ENCODE peak calls at places on chromosomes 7 and 10, in six cellular contexts. Y is brain microvascular endothelial cell, I is BE2C, C is HFF-Myc, J is cardiac fibroblast, H is mesenchymal stem cell. V is an unnamed sample.

GRCh38 chr10:123761666-123762230 is 95.6 kb downstream of the GPR26 start:
- DNase-seq in I (no peak), H (no peak), C (no peak), J (no peak), Y (no peak), V (no peak)

GRCh38 chr10:9759596-9759995 is 1258.1 kb upstream of the CELF2 start:
- DNase-seq in J (no peak), H (no peak), C (no peak), I (no peak), Y (no peak), V (no peak)

GRCh38 chr7:141527076-141527475 is 24.1 kb upstream of the AGK start:
- DNase-seq in Y (no peak), H (no peak), C (no peak), J (no peak), I (no peak), V (no peak)

GRCh38 chr10:61662794-61663259 is at the start of gene CABCOCO1:
- DNase-seq in H (peak), I (no peak), J (peak), C (no peak), Y (peak), V (peak)

GRCh38 chr7:77537595-77538185 is 595 bp downstream of the PTPN12 start:
- DNase-seq in I (peak), H (no peak), C (no peak), J (no peak), Y (peak), V (peak)

GRCh38 chr10:117754770-117755510 is 212.4 kb downstream of the EMX2 start:
- DNase-seq in J (no peak), I (no peak), Y (no peak), H (no peak), C (no peak), V (no peak)

GRCh38 chr7:36203081-36203775 is 50.2 kb downstream of the EEPD1 start:
- DNase-seq in I (no peak), J (no peak), H (no peak), C (no peak), Y (no peak), V (no peak)

GRCh38 chr7:21771906-21772610 is 173.6 kb downstream of the CDCA7L start:
- DNase-seq in I (no peak), H (no peak), C (no peak), Y (no peak), J (peak), V (peak)

GRCh38 chr7:47374538-47374937 is 207.4 kb downstream of the TNS3 start:
- DNase-seq in C (no peak), Y (no peak), H (no peak), I (no peak), J (no peak), V (no peak)

GRCh38 chr7:144484445-144484844 is 81.0 kb upstream of the NOBOX start:
- DNase-seq in I (no peak), H (no peak), C (no peak), Y (no peak), J (no peak), V (no peak)

GRCh38 chr10:99430116-99430450 is 341 bp downstream of the GOT1 start:
- DNase-seq in I (no peak), H (no peak), Y (no peak), J (no peak), C (no peak), V (no peak)
- H3K4me3 ChIP-seq in I (peak), H (peak), Y (peak), J (peak), C (peak), V (peak)

GRCh38 chr10:104323721-104324686 is 14.3 kb downstream of the ITPRIP start:
- DNase-seq in H (no peak), J (peak), Y (no peak), C (no peak), I (no peak), V (no peak)
- H3K4me3 ChIP-seq in H (no peak), J (no peak), Y (no peak), C (no peak), I (no peak), V (no peak)

DNA sequence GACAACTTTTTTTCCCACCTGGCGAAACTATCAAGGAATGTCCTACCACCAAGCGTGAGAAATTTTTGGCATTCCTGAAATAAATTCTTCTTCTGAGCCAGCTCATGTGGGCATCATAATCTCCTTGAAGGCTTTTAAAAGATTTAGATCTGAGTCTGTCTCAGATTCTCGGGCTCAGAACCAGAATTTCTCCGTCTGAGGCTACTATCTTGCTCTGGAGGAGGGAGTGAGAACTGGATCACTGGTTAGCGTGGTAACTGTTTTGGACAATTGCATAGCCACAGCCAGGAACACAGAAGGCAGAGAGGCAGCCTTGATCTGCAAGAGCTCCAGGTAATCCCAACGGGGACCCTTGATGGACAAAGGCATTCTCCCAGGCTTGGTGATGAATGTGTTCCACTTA is 1.0 kb upstream of the PLAC9 start:
- DNase-seq in C (no peak), J (peak), H (no peak), Y (no peak), I (no peak), V (no peak)
- H3K4me3 ChIP-seq in C (no peak), J (no peak), H (no peak), Y (no peak), I (no peak), V (no peak)

GRCh38 chr10:120949511-120950102 is 98.4 kb downstream of the WDR11 start:
- DNase-seq in C (no peak), I (no peak), Y (peak), J (peak), H (peak), V (peak)
- H3K4me3 ChIP-seq in C (no peak), I (peak), Y (peak), J (peak), H (peak), V (peak)

DNA sequence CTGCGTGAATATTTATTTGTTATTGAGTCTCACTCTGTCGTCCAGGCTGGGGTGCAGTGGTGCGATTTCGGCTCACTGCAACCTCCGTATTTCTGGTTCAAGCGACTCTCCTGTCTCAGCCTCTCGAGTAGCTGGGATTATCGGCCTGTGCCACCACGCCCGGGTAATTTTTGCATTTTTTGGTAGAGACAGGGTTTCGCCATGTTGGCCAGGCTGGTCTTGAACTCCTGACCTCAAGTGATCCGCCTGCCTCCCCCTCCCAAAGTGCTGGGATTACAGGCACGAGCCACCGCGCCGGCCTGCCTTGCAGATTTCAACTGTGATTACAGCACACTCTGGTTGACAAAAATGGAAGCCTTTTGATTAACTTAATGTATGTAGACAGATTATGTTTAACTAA is 730.0 kb upstream of the VSTM2A start:
- DNase-seq in Y (no peak), J (no peak), C (no peak), H (no peak), I (no peak), V (no peak)
- H3K4me3 ChIP-seq in Y (no peak), J (no peak), C (no peak), H (no peak), I (no peak), V (no peak)

GRCh38 chr10:73907841-73908517 is 3.0 kb upstream of the PLAU start:
- DNase-seq in I (no peak), Y (peak), H (peak), J (peak), C (no peak), V (peak)
- H3K4me3 ChIP-seq in I (no peak), Y (no peak), H (no peak), J (no peak), C (no peak), V (no peak)

GRCh38 chr10:121911421-121911697 is 16.5 kb downstream of the ATE1 start:
- DNase-seq in C (no peak), Y (no peak), J (no peak), H (no peak), I (no peak), V (no peak)
- H3K4me3 ChIP-seq in C (no peak), Y (no peak), J (no peak), H (no peak), I (no peak), V (no peak)

DNA sequence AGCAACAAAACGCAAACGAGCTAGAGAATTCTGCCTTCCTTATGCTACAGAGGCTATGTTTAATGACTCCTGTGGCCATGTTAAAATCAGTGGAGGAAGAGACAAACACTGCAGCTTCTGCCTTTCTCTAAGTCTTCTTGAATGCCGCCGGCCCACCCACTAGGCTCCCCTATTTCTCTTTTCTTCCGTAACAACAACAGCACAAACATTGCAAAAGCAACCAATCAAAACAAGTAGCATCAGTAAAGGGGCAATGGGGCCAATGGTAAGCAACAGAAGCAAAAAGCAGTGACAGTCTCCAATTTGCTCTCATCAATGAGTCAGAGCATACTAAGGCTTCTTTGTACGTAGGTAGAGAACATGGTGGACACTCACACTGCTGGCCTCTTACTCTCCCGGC is 26.8 kb downstream of the DNAJC1 start:
- DNase-seq in C (no peak), J (peak), Y (peak), I (no peak), H (peak), V (no peak)
- H3K4me3 ChIP-seq in C (no peak), J (no peak), Y (no peak), I (no peak), H (no peak), V (no peak)

GRCh38 chr7:98211221-98211675 is at the start of gene BHLHA15:
- DNase-seq in Y (no peak), H (no peak), C (no peak), I (peak), J (no peak), V (peak)
- H3K4me3 ChIP-seq in Y (peak), H (peak), C (peak), I (peak), J (peak), V (peak)

GRCh38 chr7:85021090-85021704 is 165.7 kb downstream of the SEMA3D start:
- DNase-seq in Y (no peak), C (no peak), I (no peak), H (peak), J (peak), V (no peak)
- H3K4me3 ChIP-seq in Y (no peak), C (no peak), I (no peak), H (no peak), J (no peak), V (no peak)

V was measured in foreskin fibroblast.